ENCODE peak calls at places on chromosomes 5 and 9, in five cellular contexts. W, R, L, G and K are unnamed samples.

GRCh38 chr5:25863811-25864210 is 1174.6 kb downstream of the CDH9 start:
- DNase-seq in L (no peak), W (no peak), G (no peak), R (no peak), K (peak)

GRCh38 chr9:26789959-26790358 is 102.6 kb downstream of the CAAP1 start:
- DNase-seq in G (no peak), L (no peak), R (peak), W (no peak), K (peak)

GRCh38 chr9:70921126-70921525 is 200.3 kb downstream of the TRPM3 start:
- DNase-seq in G (no peak), W (no peak), R (peak), L (no peak), K (no peak)

GRCh38 chr9:135907446-135908333 is at the start of gene CAMSAP1:
- DNase-seq in W (peak), R (peak), L (peak), G (peak), K (peak)

GRCh38 chr9:121242219-121242954 is 25.6 kb upstream of the GSN start:
- DNase-seq in G (no peak), W (no peak), L (no peak), R (no peak), K (no peak)

GRCh38 chr9:135447126-135447525 is 32.5 kb upstream of the PPP1R26 start:
- DNase-seq in R (no peak), W (no peak), L (no peak), G (no peak), K (peak)

GRCh38 chr9:120985759-120986353 is 59.3 kb upstream of the TRAF1 start:
- DNase-seq in W (peak), L (no peak), R (peak), G (peak), K (peak)

GRCh38 chr5:43663916-43664315 is 60.9 kb downstream of the NNT start:
- DNase-seq in R (peak), G (no peak), W (no peak), L (no peak), K (no peak)

GRCh38 chr5:7876867-7877266 is 7.9 kb downstream of the MTRR start:
- DNase-seq in W (no peak), L (peak), G (no peak), R (peak), K (no peak)

GRCh38 chr5:83703059-83703458 is 17.6 kb downstream of the HAPLN1 start:
- DNase-seq in G (no peak), R (no peak), W (no peak), L (no peak), K (no peak)

GRCh38 chr5:34585601-34586104 is 70.5 kb upstream of the RAI14 start:
- DNase-seq in G (no peak), R (peak), L (no peak), W (no peak), K (peak)

GRCh38 chr5:68436686-68437520 is 221.3 kb downstream of the PIK3R1 start:
- DNase-seq in L (no peak), W (no peak), G (no peak), R (no peak), K (peak)

GRCh38 chr9:77883846-77884771 is 147.5 kb downstream of the GNAQ start:
- DNase-seq in R (peak), G (no peak), W (no peak), L (no peak), K (no peak)